ENCODE peak calls at places on chromosomes 1 and 21, in six cellular contexts. E, D, L, M, B and A are unnamed samples.

GRCh38 chr1:152441756-152442155 is 27.7 kb upstream of the CRNN start:
- DNase-seq in E (no peak), D (no peak), L (no peak), M (no peak), B (no peak), A (no peak)

GRCh38 chr21:46161800-46162592 is 6.6 kb upstream of the FTCD start:
- DNase-seq in E (no peak), D (peak; percentile 69), L (no peak), M (no peak), B (peak; percentile 12), A (no peak)

GRCh38 chr1:21099034-21099868 is 77.4 kb downstream of the EIF4G3 start:
- DNase-seq in E (no peak), D (no peak), L (no peak), M (peak; percentile 72), B (no peak), A (no peak)

GRCh38 chr1:42214447-42214871 is 49.9 kb upstream of the GUCA2A start:
- DNase-seq in E (no peak), D (no peak), L (peak; percentile 44), M (peak; percentile 72), B (peak; percentile 63), A (no peak)

GRCh38 chr21:36718951-36719501 is 20.1 kb downstream of the SIM2 start:
- DNase-seq in E (no peak), D (peak; percentile 91), L (no peak), M (peak; percentile 36), B (peak; percentile 85), A (no peak)

GRCh38 chr1:161738627-161739287 is 10.8 kb upstream of the DUSP12 start:
- DNase-seq in E (no peak), D (peak; percentile 72), L (peak; percentile 36), M (peak; percentile 74), B (peak; percentile 30), A (no peak)

GRCh38 chr1:214332950-214333798 is 52.2 kb downstream of the SMYD2 start:
- DNase-seq in E (peak; percentile 54), D (no peak), L (peak; percentile 66), M (no peak), B (peak; percentile 52), A (no peak)

GRCh38 chr1:192832492-192832891 is 23.7 kb downstream of the RGS2 start:
- DNase-seq in E (no peak), D (no peak), L (no peak), M (no peak), B (no peak), A (no peak)

GRCh38 chr1:233479026-233479890 is 134.6 kb upstream of the KCNK1 start:
- DNase-seq in E (no peak), D (no peak), L (no peak), M (no peak), B (no peak), A (no peak)

GRCh38 chr1:13828454-13829151 is 128.6 kb downstream of the PRDM2 start:
- DNase-seq in E (no peak), D (no peak), L (peak; percentile 32), M (no peak), B (peak; percentile 88), A (no peak)

GRCh38 chr1:63935553-63935952 is 161.7 kb downstream of the ROR1 start:
- DNase-seq in E (no peak), D (no peak), L (no peak), M (no peak), B (no peak), A (no peak)

GRCh38 chr1:2381741-2382620 is 9.4 kb downstream of the MORN1 start:
- DNase-seq in E (peak; percentile 67), D (peak; percentile 95), L (peak; percentile 76), M (peak; percentile 55), B (peak; percentile 76), A (peak; percentile 30)

GRCh38 chr1:7469255-7469938 is 301.7 kb upstream of the VAMP3 start:
- DNase-seq in E (no peak), D (peak; percentile 93), L (no peak), M (peak; percentile 26), B (no peak), A (no peak)

GRCh38 chr21:35428041-35428400 is 378.9 kb upstream of the RUNX1 start:
- DNase-seq in E (no peak), D (no peak), L (no peak), M (no peak), B (no peak), A (no peak)

GRCh38 chr21:35427320-35428040 is 378.4 kb upstream of the RUNX1 start:
- DNase-seq in E (no peak), D (no peak), L (peak; percentile 34), M (no peak), B (no peak), A (no peak)

GRCh38 chr21:35428489-35428888 is 379.4 kb upstream of the RUNX1 start:
- DNase-seq in E (no peak), D (no peak), L (peak; percentile 28), M (no peak), B (no peak), A (no peak)

GRCh38 chr21:35430260-35430659 is 381.2 kb upstream of the RUNX1 start:
- DNase-seq in E (no peak), D (no peak), L (no peak), M (no peak), B (no peak), A (no peak)

GRCh38 chr21:35428927-35429326 is 379.8 kb upstream of the RUNX1 start:
- DNase-seq in E (no peak), D (no peak), L (peak; percentile 12), M (no peak), B (no peak), A (no peak)
- H3K4me1 ChIP-seq in E (no peaks in the 10 kb centered on the region), D (no peaks in the 10 kb centered on the region), L (no peaks in the 10 kb centered on the region), M (no peaks in the 10 kb centered on the region), B (no peaks in the 10 kb centered on the region), A (peaks cover 12% of the 10 kb centered on the region)

DNA sequence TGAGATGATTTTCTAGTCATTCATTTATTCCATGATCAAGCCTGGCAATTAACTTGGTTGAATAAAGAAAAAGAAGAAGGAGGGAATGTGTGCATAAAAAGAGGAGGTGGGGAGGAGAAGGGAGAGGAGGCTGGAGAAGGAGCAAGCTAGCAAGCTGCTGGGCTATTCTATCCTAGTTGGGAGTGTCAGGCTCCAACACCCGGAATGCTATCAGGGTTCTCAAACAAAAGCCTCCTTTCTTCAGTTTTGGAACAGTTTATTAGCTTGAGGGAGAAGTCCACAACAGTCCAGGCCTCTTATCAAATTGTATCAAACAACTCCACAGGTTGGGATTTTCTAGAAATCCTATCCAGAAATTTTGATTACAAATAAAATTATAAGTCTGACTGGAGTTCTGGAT is 80.0 kb downstream of the BCAR3 start:
- DNase-seq in E (no peak), D (no peak), L (no peak), M (no peak), B (no peak), A (no peak)
- H3K4me1 ChIP-seq in E (no peaks in the 10 kb centered on the region), D (peaks cover 36% of the 10 kb centered on the region), L (peaks cover 21% of the 10 kb centered on the region), M (peaks cover 80% of the 10 kb centered on the region), B (no peaks in the 10 kb centered on the region), A (peaks cover 5% of the 10 kb centered on the region)

DNA sequence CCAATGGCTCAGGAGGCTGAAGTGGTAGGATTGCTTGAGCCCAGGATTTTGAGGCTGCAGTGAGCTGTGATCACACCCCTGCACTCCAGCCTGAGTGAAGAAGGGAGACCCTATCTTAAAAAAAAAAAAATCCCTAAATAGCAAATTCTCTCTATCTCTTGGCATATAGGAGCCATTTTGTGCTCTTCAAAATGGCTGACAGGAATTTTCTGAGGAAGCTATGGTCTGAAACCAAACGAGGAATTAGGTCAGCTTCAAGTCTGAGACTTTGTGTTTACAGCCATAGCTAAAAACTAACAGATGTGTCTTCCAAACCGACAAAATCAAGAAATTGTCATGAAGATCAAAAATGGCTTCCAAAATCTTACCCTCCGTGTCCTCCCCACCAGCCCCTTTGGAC is 10.6 kb downstream of the CD247 start:
- DNase-seq in E (no peak), D (no peak), L (no peak), M (no peak), B (no peak), A (no peak)
- H3K4me1 ChIP-seq in E (peaks cover 20% of the 10 kb centered on the region), D (no peaks in the 10 kb centered on the region), L (no peaks in the 10 kb centered on the region), M (no peaks in the 10 kb centered on the region), B (no peaks in the 10 kb centered on the region), A (no peaks in the 10 kb centered on the region)

GRCh38 chr1:234722904-234723588 is 113.1 kb upstream of the IRF2BP2 start:
- DNase-seq in E (no peak), D (peak; percentile 89), L (peak; percentile 76), M (peak; percentile 94), B (peak; percentile 65), A (peak; percentile 77)
- H3K4me1 ChIP-seq in E (peaks cover 64% of the 10 kb centered on the region), D (peaks cover 83% of the 10 kb centered on the region), L (peaks cover 93% of the 10 kb centered on the region), M (peaks cover 67% of the 10 kb centered on the region), B (peaks cover 44% of the 10 kb centered on the region), A (peaks cover 73% of the 10 kb centered on the region)

GRCh38 chr1:220001095-220001501 is 45.2 kb downstream of the EPRS1 start:
- DNase-seq in E (no peak), D (no peak), L (no peak), M (no peak), B (no peak), A (no peak)
- H3K4me1 ChIP-seq in E (no peaks in the 10 kb centered on the region), D (no peaks in the 10 kb centered on the region), L (no peaks in the 10 kb centered on the region), M (no peaks in the 10 kb centered on the region), B (no peaks in the 10 kb centered on the region), A (peaks cover 3% of the 10 kb centered on the region)

GRCh38 chr1:231334079-231334666 is 3.5 kb downstream of the EXOC8 start:
- DNase-seq in E (no peak), D (no peak), L (no peak), M (no peak), B (no peak), A (no peak)
- H3K4me1 ChIP-seq in E (peaks cover 17% of the 10 kb centered on the region), D (peaks cover 22% of the 10 kb centered on the region), L (peaks cover 45% of the 10 kb centered on the region), M (peaks cover 21% of the 10 kb centered on the region), B (peaks cover 13% of the 10 kb centered on the region), A (peaks cover 37% of the 10 kb centered on the region)

GRCh38 chr1:110172001-110172400 is 21.7 kb downstream of the SLC6A17 start:
- DNase-seq in E (no peak), D (no peak), L (no peak), M (no peak), B (no peak), A (no peak)
- H3K4me1 ChIP-seq in E (no peaks in the 10 kb centered on the region), D (peaks cover 9% of the 10 kb centered on the region), L (no peaks in the 10 kb centered on the region), M (no peaks in the 10 kb centered on the region), B (no peaks in the 10 kb centered on the region), A (no peaks in the 10 kb centered on the region)

GRCh38 chr21:42285569-42286245 is 29.5 kb downstream of the TFF3 start:
- DNase-seq in E (no peak), D (no peak), L (no peak), M (no peak), B (no peak), A (no peak)
- H3K4me1 ChIP-seq in E (no peaks in the 10 kb centered on the region), D (no peaks in the 10 kb centered on the region), L (no peaks in the 10 kb centered on the region), M (no peaks in the 10 kb centered on the region), B (no peaks in the 10 kb centered on the region), A (no peaks in the 10 kb centered on the region)

DNA sequence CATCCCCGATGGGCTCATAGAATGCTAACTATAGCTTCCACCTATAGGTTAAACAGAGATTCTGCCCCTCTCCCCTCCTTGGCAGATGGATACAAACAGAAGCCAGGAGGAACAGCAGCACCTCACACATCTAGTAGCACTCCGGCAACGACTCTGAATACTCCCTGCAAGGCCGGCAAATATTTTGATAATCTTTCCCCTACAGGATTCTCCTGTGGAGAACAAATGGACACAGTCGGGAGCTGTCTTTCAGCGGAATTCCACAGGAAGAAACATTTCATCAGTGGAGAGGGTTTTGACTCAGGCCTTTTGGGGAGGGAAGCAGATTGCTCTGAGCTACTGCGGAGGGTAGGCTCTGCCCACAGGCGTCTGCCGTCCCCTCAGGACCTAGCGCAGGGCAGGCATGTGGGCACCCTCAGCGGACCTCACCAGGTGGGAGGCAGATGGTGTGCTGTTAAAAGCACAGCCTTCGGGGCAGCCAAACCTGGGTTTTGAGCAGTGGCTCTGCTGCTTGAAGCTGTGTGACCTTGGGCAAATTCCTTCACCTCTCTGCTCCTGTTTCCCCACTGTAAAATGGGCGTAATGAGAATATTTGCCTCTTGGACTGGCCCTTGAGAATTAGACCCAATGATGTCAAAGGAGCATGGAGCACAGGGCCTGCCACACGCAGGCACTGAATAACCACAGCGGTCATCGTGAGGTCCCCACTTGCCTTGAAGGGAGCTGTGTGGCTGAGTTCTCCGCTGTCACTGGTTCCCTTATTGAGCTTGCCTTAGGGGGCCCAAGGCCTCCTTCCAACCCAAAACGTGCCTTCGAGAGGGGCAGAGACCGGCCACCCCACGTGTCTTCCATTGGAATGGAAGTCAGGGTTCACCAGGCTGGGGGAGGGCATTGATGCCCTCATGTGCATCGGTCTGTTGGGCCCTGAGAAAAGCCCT is 19.2 kb upstream of the BCAR3 start:
- DNase-seq in E (no peak), D (no peak), L (no peak), M (no peak), B (no peak), A (no peak)
- H3K4me1 ChIP-seq in E (no peaks in the 10 kb centered on the region), D (no peaks in the 10 kb centered on the region), L (peaks cover 10% of the 10 kb centered on the region), M (peaks cover 65% of the 10 kb centered on the region), B (no peaks in the 10 kb centered on the region), A (peaks cover 16% of the 10 kb centered on the region)